ENCODE peak calls at places on chromosomes 16 and 17, in four cellular contexts. One of them, this sample, is unnamed.

GRCh38 chr16:84406006-84406963 is 37.9 kb downstream of the ATP2C2 start:
- DNase-seq in heart left ventricle: no peak
- DNase-seq in chondrocyte: peak; percentile 56
- DNase-seq in mammary epithelial cell: no peak
- DNase-seq in this sample: no peak

GRCh38 chr17:3506054-3506453 is 30.3 kb downstream of the ASPA start:
- DNase-seq in heart left ventricle: no peak
- DNase-seq in chondrocyte: no peak
- DNase-seq in mammary epithelial cell: no peak
- DNase-seq in this sample: no peak

GRCh38 chr17:17898673-17899072 is 61.9 kb upstream of the SREBF1 start:
- DNase-seq in heart left ventricle: no peak
- DNase-seq in chondrocyte: no peak
- DNase-seq in mammary epithelial cell: no peak
- DNase-seq in this sample: no peak

GRCh38 chr17:37770631-37771518 is 26.0 kb upstream of the HNF1B start:
- DNase-seq in heart left ventricle: peak; percentile 31
- DNase-seq in chondrocyte: no peak
- DNase-seq in mammary epithelial cell: peak; percentile 49
- DNase-seq in this sample: peak; percentile 44

GRCh38 chr16:82146957-82147356 is 23.1 kb downstream of the MPHOSPH6 start:
- DNase-seq in heart left ventricle: no peak
- DNase-seq in chondrocyte: no peak
- DNase-seq in mammary epithelial cell: no peak
- DNase-seq in this sample: no peak

GRCh38 chr17:35577826-35578194 is 561 bp downstream of the PEX12 start:
- DNase-seq in heart left ventricle: no peak
- DNase-seq in chondrocyte: no peak
- DNase-seq in mammary epithelial cell: peak; percentile 12
- DNase-seq in this sample: no peak

GRCh38 chr16:46996391-46996790 is 22.9 kb upstream of the DNAJA2 start:
- DNase-seq in heart left ventricle: no peak
- DNase-seq in chondrocyte: no peak
- DNase-seq in mammary epithelial cell: no peak
- DNase-seq in this sample: no peak

GRCh38 chr16:89687092-89687940 is 827 bp downstream of the CDK10 start:
- DNase-seq in heart left ventricle: no peak
- DNase-seq in chondrocyte: peak; percentile 60
- DNase-seq in mammary epithelial cell: peak; percentile 60
- DNase-seq in this sample: no peak

GRCh38 chr17:19502517-19502916 is 31.1 kb upstream of the SLC47A1 start:
- DNase-seq in heart left ventricle: no peak
- DNase-seq in chondrocyte: no peak
- DNase-seq in mammary epithelial cell: no peak
- DNase-seq in this sample: no peak

GRCh38 chr16:69703638-69704037 is 22.7 kb downstream of the NQO1 start:
- DNase-seq in heart left ventricle: no peak
- DNase-seq in chondrocyte: no peak
- DNase-seq in mammary epithelial cell: no peak
- DNase-seq in this sample: no peak

GRCh38 chr17:41211845-41212466 is 14.5 kb upstream of the KRTAP9-2 start:
- DNase-seq in heart left ventricle: no peak
- DNase-seq in chondrocyte: no peak
- DNase-seq in mammary epithelial cell: peak; percentile 71
- DNase-seq in this sample: peak; percentile 24

GRCh38 chr16:85888405-85889331 is 10.3 kb upstream of the IRF8 start:
- DNase-seq in heart left ventricle: no peak
- DNase-seq in chondrocyte: no peak
- DNase-seq in mammary epithelial cell: peak; percentile 34
- DNase-seq in this sample: no peak

GRCh38 chr17:67452681-67453554 is 75.8 kb downstream of the PITPNC1 start:
- DNase-seq in heart left ventricle: no peak
- DNase-seq in chondrocyte: no peak
- DNase-seq in mammary epithelial cell: no peak
- DNase-seq in this sample: no peak

GRCh38 chr16:87931504-87931903 is 4.8 kb downstream of the CA5A start:
- DNase-seq in heart left ventricle: no peak
- DNase-seq in chondrocyte: no peak
- DNase-seq in mammary epithelial cell: no peak
- DNase-seq in this sample: no peak

GRCh38 chr17:35786941-35787432 is 8.5 kb downstream of the MMP28 start:
- DNase-seq in heart left ventricle: no peak
- DNase-seq in chondrocyte: peak; percentile 8
- DNase-seq in mammary epithelial cell: peak; percentile 46
- DNase-seq in this sample: no peak

GRCh38 chr16:53156516-53156915 is 101.7 kb downstream of the CHD9 start:
- DNase-seq in heart left ventricle: no peak
- DNase-seq in chondrocyte: no peak
- DNase-seq in mammary epithelial cell: no peak
- DNase-seq in this sample: no peak

GRCh38 chr16:48269011-48269410 is 21.7 kb upstream of the ABCC11 start:
- DNase-seq in heart left ventricle: no peak
- DNase-seq in chondrocyte: no peak
- DNase-seq in mammary epithelial cell: no peak
- DNase-seq in this sample: no peak

GRCh38 chr17:2980904-2981246 is 82.5 kb downstream of the OR1D5 start:
- DNase-seq in heart left ventricle: no peak
- DNase-seq in chondrocyte: peak; percentile 58
- DNase-seq in mammary epithelial cell: no peak
- DNase-seq in this sample: no peak

GRCh38 chr17:68054296-68054900 is 18.9 kb downstream of the KPNA2 start:
- DNase-seq in heart left ventricle: peak; percentile 44
- DNase-seq in chondrocyte: no peak
- DNase-seq in mammary epithelial cell: peak; percentile 67
- DNase-seq in this sample: no peak

GRCh38 chr17:12683299-12683698 is 17.6 kb downstream of the MYOCD start:
- DNase-seq in heart left ventricle: peak; percentile 67
- DNase-seq in chondrocyte: no peak
- DNase-seq in mammary epithelial cell: no peak
- DNase-seq in this sample: no peak

GRCh38 chr17:38918129-38918913 is 7.1 kb upstream of the LASP1NB start:
- DNase-seq in heart left ventricle: no peak
- DNase-seq in chondrocyte: peak; percentile 80
- DNase-seq in mammary epithelial cell: no peak
- DNase-seq in this sample: no peak

GRCh38 chr16:80583466-80583865 is 42.7 kb downstream of the DYNLRB2 start:
- DNase-seq in heart left ventricle: no peak
- DNase-seq in chondrocyte: no peak
- DNase-seq in mammary epithelial cell: peak; percentile 24
- DNase-seq in this sample: no peak

GRCh38 chr17:43384476-43384862 is 14.3 kb upstream of the ARL4D start:
- DNase-seq in heart left ventricle: no peak
- DNase-seq in chondrocyte: no peak
- DNase-seq in mammary epithelial cell: no peak
- DNase-seq in this sample: no peak

GRCh38 chr17:74192950-74193781 is 10.3 kb upstream of the RPL38 start:
- DNase-seq in heart left ventricle: peak; percentile 63
- DNase-seq in chondrocyte: no peak
- DNase-seq in mammary epithelial cell: no peak
- DNase-seq in this sample: no peak

GRCh38 chr16:80986557-80986956 is 20.1 kb downstream of the CMC2 start:
- DNase-seq in heart left ventricle: no peak
- DNase-seq in chondrocyte: no peak
- DNase-seq in mammary epithelial cell: no peak
- DNase-seq in this sample: no peak

GRCh38 chr16:82384017-82384416 is 214.0 kb upstream of the MPHOSPH6 start:
- DNase-seq in heart left ventricle: no peak
- DNase-seq in chondrocyte: no peak
- DNase-seq in mammary epithelial cell: no peak
- DNase-seq in this sample: no peak

GRCh38 chr17:76968707-76969597 is 100.7 kb downstream of the MGAT5B start:
- DNase-seq in heart left ventricle: no peak
- DNase-seq in chondrocyte: no peak
- DNase-seq in mammary epithelial cell: no peak
- DNase-seq in this sample: no peak

This sample was measured in HCT116.